ENCODE peak calls at places on chromosomes 12 and 14, in five cellular contexts. L, H, A, R and J are unnamed samples.

GRCh38 chr14:77376380-77376770 is 519 bp downstream of the TMED8 start:
- DNase-seq in L (no peak), A (no peak), H (peak; percentile 4), R (no peak), J (no peak)

GRCh38 chr14:55454264-55455151 is 14.1 kb upstream of the TBPL2 start:
- DNase-seq in L (no peak), A (peak; percentile 52), R (no peak), H (no peak), J (peak; percentile 40)

GRCh38 chr14:53391631-53392030 is 238.5 kb upstream of the DDHD1 start:
- DNase-seq in H (no peak), L (no peak), R (peak; percentile 91), A (peak; percentile 43), J (peak; percentile 23)

GRCh38 chr14:30854492-30854891 is 19.9 kb upstream of the COCH start:
- DNase-seq in R (no peak), H (no peak), L (no peak), A (no peak), J (no peak)

GRCh38 chr12:109900752-109901580 is 892 bp downstream of the TCHP start:
- DNase-seq in R (no peak), L (no peak), H (peak; percentile 15), A (no peak), J (no peak)

GRCh38 chr12:130087222-130087621 is 75.0 kb upstream of the FZD10 start:
- DNase-seq in L (no peak), A (no peak), H (no peak), R (no peak), J (no peak)

GRCh38 chr14:103742499-103743255 is 27.1 kb downstream of the ZFYVE21 start:
- DNase-seq in L (no peak), H (no peak), A (no peak), R (no peak), J (no peak)

GRCh38 chr12:64088431-64089349 is 133.4 kb downstream of the KICS2 start:
- DNase-seq in L (no peak), A (peak; percentile 87), R (peak; percentile 100), H (peak; percentile 27), J (peak; percentile 95)

GRCh38 chr12:70646850-70647249 is 9.6 kb upstream of the PTPRB start:
- DNase-seq in L (no peak), A (no peak), H (no peak), R (peak; percentile 81), J (no peak)

GRCh38 chr12:65585648-65586420 is 238.4 kb upstream of the HMGA2 start:
- DNase-seq in A (no peak), L (no peak), R (no peak), H (no peak), J (no peak)

GRCh38 chr12:80470403-80470802 is 26.4 kb downstream of the PTPRQ start:
- DNase-seq in H (no peak), A (no peak), R (no peak), L (no peak), J (no peak)

GRCh38 chr14:95106966-95107365 is 50.4 kb downstream of the DICER1 start:
- DNase-seq in H (no peak), L (no peak), A (no peak), R (no peak), J (no peak)